ENCODE peak calls at places on chromosomes 6 and 20, in eight cellular contexts. B is ovary; L is stomach; H is hepatocyte; G is tibial artery; J is heart left ventricle; D is CD8-positive, alpha-beta T cell; R is PC-3. E is an unnamed sample.
A peak's percentile ranks its signal among the peaks of the same experiment; 100 is the strongest.

GRCh38 chr6:16200231-16200941 is 38.0 kb upstream of the GMPR start:
- DNase-seq in B (no peak), L (no peak), H (peak; percentile 45), G (no peak), J (no peak), D (no peak), R (no peak), E (no peak)

GRCh38 chr6:104623052-104623690 is 236.5 kb downstream of the HACE1 start:
- DNase-seq in B (no peak), L (no peak), H (no peak), G (no peak), J (no peak), D (no peak), R (peak; percentile 64), E (no peak)

GRCh38 chr6:158008894-158009891 is 27.5 kb downstream of the SYNJ2 start:
- DNase-seq in B (peak; percentile 71), L (no peak), H (peak; percentile 79), G (peak; percentile 56), J (no peak), D (no peak), R (peak; percentile 32), E (no peak)

GRCh38 chr6:144582939-144583613 is 297.9 kb downstream of the UTRN start:
- DNase-seq in B (no peak), L (peak; percentile 31), H (peak; percentile 17), G (peak; percentile 36), J (peak; percentile 74), D (peak; percentile 64), R (no peak), E (no peak)

GRCh38 chr6:53067799-53068442 is 2.7 kb downstream of the FBXO9 start:
- DNase-seq in B (no peak), L (no peak), H (no peak), G (no peak), J (no peak), D (no peak), R (no peak), E (no peak)

GRCh38 chr20:1533059-1533458 is 24.4 kb downstream of the SIRPD start:
- DNase-seq in B (no peak), L (no peak), H (no peak), G (no peak), J (no peak), D (no peak), R (peak; percentile 4), E (peak; percentile 22)

GRCh38 chr6:73878403-73878802 is 182.4 kb downstream of the CD109 start:
- DNase-seq in B (no peak), L (no peak), H (peak; percentile 1), G (no peak), J (no peak), D (no peak), R (no peak), E (no peak)

GRCh38 chr6:72621243-72622093 is at the start of gene KCNQ5:
- DNase-seq in B (no peak), L (no peak), H (peak; percentile 8), G (no peak), J (peak; percentile 61), D (peak; percentile 58), R (no peak), E (peak; percentile 48)

GRCh38 chr20:60782959-60783625 is 469.0 kb upstream of the CDH4 start:
- DNase-seq in B (no peak), L (no peak), H (no peak), G (no peak), J (no peak), D (no peak), R (no peak), E (no peak)

GRCh38 chr20:4371623-4372246 is 350.0 kb upstream of the PRND start:
- DNase-seq in B (no peak), L (no peak), H (no peak), G (no peak), J (no peak), D (no peak), R (no peak), E (no peak)

GRCh38 chr6:13113956-13114593 is 214.3 kb downstream of the TBC1D7 start:
- DNase-seq in B (no peak), L (no peak), H (no peak), G (no peak), J (no peak), D (no peak), R (no peak), E (no peak)

GRCh38 chr6:38187688-38188590 is 368.4 kb downstream of the ZFAND3 start:
- DNase-seq in B (no peak), L (no peak), H (no peak), G (no peak), J (no peak), D (peak; percentile 25), R (no peak), E (peak; percentile 15)

GRCh38 chr20:61037498-61037897 is 214.6 kb upstream of the CDH4 start:
- DNase-seq in B (no peak), L (no peak), H (no peak), G (no peak), J (no peak), D (no peak), R (no peak), E (no peak)

GRCh38 chr6:13527669-13528051 is 40.3 kb upstream of the GFOD1 start:
- DNase-seq in B (no peak), L (no peak), H (no peak), G (no peak), J (no peak), D (no peak), R (no peak), E (no peak)

GRCh38 chr6:13913226-13914001 is 11.3 kb upstream of the RNF182 start:
- DNase-seq in B (no peak), L (no peak), H (no peak), G (no peak), J (no peak), D (no peak), R (no peak), E (no peak)

GRCh38 chr6:130026859-130027258 is 8.5 kb downstream of the L3MBTL3 start:
- DNase-seq in B (no peak), L (no peak), H (no peak), G (no peak), J (no peak), D (no peak), R (peak; percentile 7), E (no peak)

GRCh38 chr20:17938889-17939619 is 29.5 kb downstream of the SNX5 start:
- DNase-seq in B (peak; percentile 63), L (peak; percentile 77), H (peak; percentile 86), G (peak; percentile 58), J (no peak), D (peak; percentile 75), R (peak; percentile 64), E (peak; percentile 89)

GRCh38 chr6:5752282-5752681 is 254.4 kb downstream of the NRN1 start:
- DNase-seq in B (no peak), L (no peak), H (no peak), G (no peak), J (no peak), D (no peak), R (peak; percentile 9), E (peak; percentile 87)

GRCh38 chr6:155389130-155389529 is 66.5 kb downstream of the NOX3 start:
- DNase-seq in B (no peak), L (no peak), H (no peak), G (no peak), J (no peak), D (no peak), R (no peak), E (no peak)

GRCh38 chr6:154343473-154344308 is 12.9 kb downstream of the IPCEF1 start:
- DNase-seq in B (peak; percentile 30), L (peak; percentile 81), H (peak; percentile 46), G (no peak), J (no peak), D (no peak), R (peak; percentile 59), E (no peak)

GRCh38 chr6:43668151-43669028 is 19.2 kb downstream of the MRPS18A start:
- DNase-seq in B (peak; percentile 44), L (peak; percentile 69), H (peak; percentile 82), G (peak; percentile 27), J (peak; percentile 68), D (peak; percentile 62), R (peak; percentile 92), E (peak; percentile 87)

GRCh38 chr20:48633620-48634257 is 194.1 kb downstream of the PREX1 start:
- DNase-seq in B (no peak), L (no peak), H (no peak), G (no peak), J (no peak), D (no peak), R (no peak), E (no peak)
- H3K27ac ChIP-seq in B (no peak overlapping the region), L (no peak overlapping the region), H (no peak overlapping the region), G (no peak overlapping the region), J (no peak overlapping the region), D (no peak overlapping the region), R (no peak overlapping the region), E (no peak overlapping the region)

GRCh38 chr6:70375882-70376281 is 37.4 kb upstream of the FAM135A start:
- DNase-seq in B (no peak), L (no peak), H (no peak), G (no peak), J (no peak), D (no peak), R (no peak), E (no peak)
- TF ChIP-seq CTCF in B (no peak), L (no peak), H (no peak), G (no peak), J (no peak), D (no peak), R (peak; percentile 40), E (peak; percentile 43)

DNA sequence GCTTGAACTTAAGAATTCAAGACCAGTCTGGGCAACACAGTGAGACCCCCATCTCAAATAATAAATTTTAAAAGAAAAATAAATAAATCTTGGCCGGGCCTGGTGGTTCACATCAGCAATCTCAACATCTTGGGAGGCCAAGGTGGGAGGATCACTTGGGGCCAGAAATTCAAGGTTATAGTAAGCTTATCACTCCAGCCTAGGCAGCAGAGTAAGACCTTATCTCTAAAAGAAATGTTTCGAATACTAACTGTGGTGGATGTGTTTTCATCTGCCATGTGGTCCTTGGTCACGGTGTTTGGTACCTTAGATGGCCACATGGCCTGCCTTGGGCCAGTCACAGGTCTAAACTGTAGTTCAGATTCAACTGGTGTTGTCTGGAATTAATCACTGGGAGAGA is 5.8 kb downstream of the UBE2C start:
- DNase-seq in B (no peak), L (no peak), H (no peak), G (no peak), J (no peak), D (no peak), R (no peak), E (no peak)
- H3K27ac ChIP-seq in B (no peak overlapping the region), L (no peak overlapping the region), H (peak overlapping the region; percentile 25), G (peak overlapping the region; percentile 55), J (no peak overlapping the region), D (no peak overlapping the region), R (no peak overlapping the region), E (no peak overlapping the region)

DNA sequence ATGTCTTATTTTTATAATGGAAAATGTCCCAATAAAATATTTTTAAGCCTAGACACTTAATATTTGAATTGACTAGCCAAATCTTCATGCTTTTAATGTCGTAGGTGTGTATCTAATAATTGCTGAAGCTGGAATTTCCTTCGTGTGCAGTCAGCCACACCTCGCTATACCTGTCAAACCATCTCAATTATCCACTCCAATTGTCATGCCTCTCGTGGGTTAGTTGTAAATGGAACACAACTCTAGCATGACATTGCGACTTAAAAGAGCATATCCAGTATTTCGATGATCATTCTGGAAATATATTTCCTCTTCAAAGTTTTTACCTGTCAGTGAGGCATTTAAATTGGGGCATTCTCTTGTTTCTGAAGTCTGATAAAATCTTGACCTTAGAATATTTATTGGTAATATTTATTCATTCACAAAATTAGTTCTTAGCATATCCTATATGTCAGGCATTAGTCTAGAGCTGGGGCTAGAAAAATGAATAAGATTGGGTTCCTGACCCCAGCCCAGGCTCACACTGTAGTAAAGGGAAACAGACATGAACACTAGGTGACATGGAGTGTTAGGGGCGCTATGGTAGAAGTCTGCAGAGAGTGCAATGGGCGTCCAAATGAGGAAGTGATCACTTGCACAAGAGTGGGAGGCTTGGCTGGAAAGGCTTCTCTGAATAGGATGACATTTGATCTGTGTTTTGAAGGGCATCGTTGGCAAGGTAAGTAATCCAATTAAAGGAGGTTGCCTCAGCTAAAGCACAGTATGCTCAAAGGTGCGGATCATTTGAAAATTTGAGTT is 11.0 kb upstream of the CFAP206 start:
- DNase-seq in B (no peak), L (no peak), H (no peak), G (no peak), J (no peak), D (no peak), R (no peak), E (peak; percentile 16)
- TF ChIP-seq CTCF in B (no peak), L (no peak), H (no peak), G (no peak), J (no peak), D (no peak), R (no peak), E (no peak)

E was measured in WERI-Rb-1.